ENCODE peak calls at places on chromosomes 1 and 21, in ten cellular contexts. One of them, this sample, is unnamed.
A peak's percentile ranks its signal among the peaks of the same experiment; 100 is the strongest.

GRCh38 chr1:25432364-25432719 is 1.6 kb downstream of the MACO1 start:
- DNase-seq in spleen: no peak
- DNase-seq in fibroblast of mammary gland: no peak
- DNase-seq in body of pancreas: no peak
- DNase-seq in brain microvascular endothelial cell: no peak
- DNase-seq in transverse colon: no peak
- DNase-seq in nephron progenitor cell: no peak
- DNase-seq in heart left ventricle: no peak
- DNase-seq in neural crest cell: no peak
- DNase-seq in CD4-positive, alpha-beta T cell: no peak
- DNase-seq in this sample: no peak

GRCh38 chr1:10161541-10162290 is 48.7 kb upstream of the KIF1B start:
- DNase-seq in spleen: no peak
- DNase-seq in fibroblast of mammary gland: no peak
- DNase-seq in body of pancreas: peak; percentile 39
- DNase-seq in brain microvascular endothelial cell: no peak
- DNase-seq in transverse colon: peak; percentile 17
- DNase-seq in nephron progenitor cell: no peak
- DNase-seq in heart left ventricle: peak; percentile 79
- DNase-seq in neural crest cell: no peak
- DNase-seq in CD4-positive, alpha-beta T cell: no peak
- DNase-seq in this sample: no peak

GRCh38 chr21:41210405-41211040 is 42.6 kb downstream of the BACE2 start:
- DNase-seq in spleen: no peak
- DNase-seq in fibroblast of mammary gland: peak; percentile 28
- DNase-seq in body of pancreas: no peak
- DNase-seq in brain microvascular endothelial cell: peak; percentile 4
- DNase-seq in transverse colon: no peak
- DNase-seq in nephron progenitor cell: peak; percentile 51
- DNase-seq in heart left ventricle: peak; percentile 52
- DNase-seq in neural crest cell: no peak
- DNase-seq in CD4-positive, alpha-beta T cell: no peak
- DNase-seq in this sample: peak; percentile 72

GRCh38 chr1:221712198-221712684 is 29.6 kb downstream of the DUSP10 start:
- DNase-seq in spleen: no peak
- DNase-seq in fibroblast of mammary gland: peak; percentile 94
- DNase-seq in body of pancreas: no peak
- DNase-seq in brain microvascular endothelial cell: peak; percentile 73
- DNase-seq in transverse colon: no peak
- DNase-seq in nephron progenitor cell: no peak
- DNase-seq in heart left ventricle: no peak
- DNase-seq in neural crest cell: no peak
- DNase-seq in CD4-positive, alpha-beta T cell: no peak
- DNase-seq in this sample: peak; percentile 97

GRCh38 chr1:197526736-197527371 is 248.4 kb downstream of the DENND1B start:
- DNase-seq in spleen: no peak
- DNase-seq in fibroblast of mammary gland: peak; percentile 47
- DNase-seq in body of pancreas: no peak
- DNase-seq in brain microvascular endothelial cell: no peak
- DNase-seq in transverse colon: no peak
- DNase-seq in nephron progenitor cell: no peak
- DNase-seq in heart left ventricle: no peak
- DNase-seq in neural crest cell: no peak
- DNase-seq in CD4-positive, alpha-beta T cell: no peak
- DNase-seq in this sample: peak; percentile 4

GRCh38 chr21:34824314-34824713 is 155.5 kb downstream of the CLIC6 start:
- DNase-seq in spleen: no peak
- DNase-seq in fibroblast of mammary gland: no peak
- DNase-seq in body of pancreas: no peak
- DNase-seq in brain microvascular endothelial cell: no peak
- DNase-seq in transverse colon: no peak
- DNase-seq in nephron progenitor cell: no peak
- DNase-seq in heart left ventricle: no peak
- DNase-seq in neural crest cell: no peak
- DNase-seq in CD4-positive, alpha-beta T cell: no peak
- DNase-seq in this sample: no peak

GRCh38 chr1:1678581-1679380 is 13.8 kb downstream of the SLC35E2B start:
- DNase-seq in spleen: peak; percentile 85
- DNase-seq in fibroblast of mammary gland: peak; percentile 18
- DNase-seq in body of pancreas: peak; percentile 62
- DNase-seq in brain microvascular endothelial cell: no peak
- DNase-seq in transverse colon: peak; percentile 90
- DNase-seq in nephron progenitor cell: no peak
- DNase-seq in heart left ventricle: peak; percentile 25
- DNase-seq in neural crest cell: no peak
- DNase-seq in CD4-positive, alpha-beta T cell: no peak
- DNase-seq in this sample: no peak

GRCh38 chr21:17726047-17726446 is 93.1 kb downstream of the C21orf91 start:
- DNase-seq in spleen: no peak
- DNase-seq in fibroblast of mammary gland: peak; percentile 2
- DNase-seq in body of pancreas: no peak
- DNase-seq in brain microvascular endothelial cell: no peak
- DNase-seq in transverse colon: no peak
- DNase-seq in nephron progenitor cell: no peak
- DNase-seq in heart left ventricle: no peak
- DNase-seq in neural crest cell: no peak
- DNase-seq in CD4-positive, alpha-beta T cell: no peak
- DNase-seq in this sample: no peak

GRCh38 chr21:45590246-45590725 is 48.0 kb upstream of the SLC19A1 start:
- DNase-seq in spleen: peak; percentile 91
- DNase-seq in fibroblast of mammary gland: peak; percentile 61
- DNase-seq in body of pancreas: peak; percentile 71
- DNase-seq in brain microvascular endothelial cell: no peak
- DNase-seq in transverse colon: peak; percentile 59
- DNase-seq in nephron progenitor cell: peak; percentile 64
- DNase-seq in heart left ventricle: peak; percentile 80
- DNase-seq in neural crest cell: peak; percentile 30
- DNase-seq in CD4-positive, alpha-beta T cell: peak; percentile 72
- DNase-seq in this sample: no peak

GRCh38 chr1:189269011-189269410 is 1208.7 kb downstream of the BRINP3 start:
- DNase-seq in spleen: no peak
- DNase-seq in fibroblast of mammary gland: peak; percentile 28
- DNase-seq in body of pancreas: no peak
- DNase-seq in brain microvascular endothelial cell: no peak
- DNase-seq in transverse colon: no peak
- DNase-seq in nephron progenitor cell: no peak
- DNase-seq in heart left ventricle: no peak
- DNase-seq in neural crest cell: no peak
- DNase-seq in CD4-positive, alpha-beta T cell: no peak
- DNase-seq in this sample: peak; percentile 26

GRCh38 chr21:25837545-25838263 is 102.9 kb downstream of the GABPA start:
- DNase-seq in spleen: no peak
- DNase-seq in fibroblast of mammary gland: peak; percentile 38
- DNase-seq in body of pancreas: no peak
- DNase-seq in brain microvascular endothelial cell: peak; percentile 62
- DNase-seq in transverse colon: no peak
- DNase-seq in nephron progenitor cell: no peak
- DNase-seq in heart left ventricle: no peak
- DNase-seq in neural crest cell: no peak
- DNase-seq in CD4-positive, alpha-beta T cell: no peak
- DNase-seq in this sample: peak; percentile 92

DNA sequence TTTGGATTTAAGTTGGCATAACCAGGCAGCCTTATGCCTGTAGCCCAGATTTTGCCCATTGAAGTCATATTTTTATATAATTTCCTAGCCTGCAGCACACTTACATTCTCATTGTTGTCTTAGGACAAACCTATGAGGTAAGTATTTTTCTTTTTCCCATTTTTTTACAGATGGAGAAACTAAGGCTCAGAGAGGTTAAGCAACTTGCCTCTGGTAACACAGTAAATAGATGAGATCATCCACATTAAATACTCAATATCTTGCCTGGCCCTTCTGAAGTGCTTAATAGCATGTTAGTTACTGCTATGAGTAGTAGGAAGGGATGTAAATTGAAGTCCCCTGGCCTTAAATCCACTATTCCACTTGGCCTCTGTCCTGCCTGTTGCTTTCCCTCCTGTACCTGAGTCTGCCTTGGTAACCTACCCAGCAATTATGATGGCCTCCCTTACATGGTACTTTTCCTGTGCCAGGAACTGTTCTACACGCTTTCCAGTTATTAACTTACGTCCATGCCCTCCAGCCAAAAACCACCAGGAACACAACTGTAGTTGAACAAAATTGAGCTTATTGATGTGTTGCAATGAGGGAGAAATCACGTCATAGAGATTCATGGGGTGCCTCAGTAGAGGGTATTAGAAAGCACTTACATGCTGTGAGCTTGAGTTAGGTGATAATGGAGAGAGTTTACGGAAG is 111.6 kb upstream of the FGGY start:
- DNase-seq in spleen: no peak
- DNase-seq in fibroblast of mammary gland: no peak
- DNase-seq in body of pancreas: no peak
- DNase-seq in brain microvascular endothelial cell: no peak
- DNase-seq in transverse colon: no peak
- DNase-seq in nephron progenitor cell: no peak
- DNase-seq in heart left ventricle: no peak
- DNase-seq in neural crest cell: no peak
- DNase-seq in CD4-positive, alpha-beta T cell: no peak
- DNase-seq in this sample: no peak
- TF ChIP-seq CTCF in spleen: no peak
- TF ChIP-seq CTCF in fibroblast of mammary gland: no peak
- TF ChIP-seq CTCF in body of pancreas: no peak
- TF ChIP-seq CTCF in brain microvascular endothelial cell: no peak
- TF ChIP-seq CTCF in transverse colon: no peak
- TF ChIP-seq CTCF in nephron progenitor cell: no peak
- TF ChIP-seq CTCF in heart left ventricle: no peak
- TF ChIP-seq CTCF in neural crest cell: no peak
- TF ChIP-seq CTCF in CD4-positive, alpha-beta T cell: no peak
- TF ChIP-seq CTCF in this sample: no peak

DNA sequence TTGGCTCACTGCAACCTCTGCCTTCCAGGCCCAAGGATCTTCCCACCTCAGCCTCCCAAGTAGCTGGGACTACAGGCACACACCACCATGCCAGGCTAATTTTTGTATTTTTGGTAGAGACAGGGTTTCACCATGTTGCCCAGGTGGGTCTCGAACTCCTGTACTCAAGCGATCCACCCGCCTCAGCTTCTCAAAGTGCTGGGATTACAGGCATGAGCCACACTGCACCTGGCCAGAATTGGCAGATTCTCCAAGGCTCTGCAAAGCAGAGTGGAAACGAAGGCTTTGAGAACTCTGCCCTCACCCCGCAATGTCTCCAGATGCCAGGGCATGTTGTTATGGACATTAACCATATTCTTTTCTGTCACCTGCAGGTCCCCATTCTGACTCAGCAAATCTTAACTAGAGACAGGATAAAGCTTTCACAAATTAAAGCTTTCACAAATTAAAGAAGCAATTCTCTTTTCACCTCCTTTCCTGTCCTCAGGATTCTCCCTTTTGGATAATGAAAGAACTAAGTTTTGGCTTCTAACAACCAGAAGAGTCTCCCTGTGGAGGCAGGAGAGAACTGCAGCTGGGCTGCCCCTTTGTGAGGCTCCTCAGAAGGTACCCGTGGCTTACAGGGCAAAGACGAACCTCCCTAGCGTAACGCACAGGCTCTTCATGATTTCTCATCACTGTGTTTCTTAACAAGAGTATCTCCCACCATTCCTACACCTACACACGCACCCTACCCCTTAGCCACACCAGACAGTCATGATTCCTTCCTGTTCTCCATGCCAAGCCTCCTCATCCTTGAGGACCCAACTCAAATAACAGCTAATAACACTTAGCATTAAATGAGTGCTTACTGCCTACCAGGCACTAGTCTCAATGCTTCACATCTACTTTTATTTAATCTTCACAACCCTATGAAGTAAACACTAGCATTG is 29.8 kb downstream of the GPA33 start:
- DNase-seq in spleen: no peak
- DNase-seq in fibroblast of mammary gland: no peak
- DNase-seq in body of pancreas: no peak
- DNase-seq in brain microvascular endothelial cell: no peak
- DNase-seq in transverse colon: no peak
- DNase-seq in nephron progenitor cell: no peak
- DNase-seq in heart left ventricle: no peak
- DNase-seq in neural crest cell: no peak
- DNase-seq in CD4-positive, alpha-beta T cell: no peak
- DNase-seq in this sample: no peak
- TF ChIP-seq CTCF in spleen: no peak
- TF ChIP-seq CTCF in fibroblast of mammary gland: peak; percentile 24
- TF ChIP-seq CTCF in body of pancreas: no peak
- TF ChIP-seq CTCF in brain microvascular endothelial cell: peak; percentile 66
- TF ChIP-seq CTCF in transverse colon: no peak
- TF ChIP-seq CTCF in nephron progenitor cell: peak; percentile 8
- TF ChIP-seq CTCF in heart left ventricle: no peak
- TF ChIP-seq CTCF in neural crest cell: peak; percentile 41
- TF ChIP-seq CTCF in CD4-positive, alpha-beta T cell: no peak
- TF ChIP-seq CTCF in this sample: peak; percentile 23

DNA sequence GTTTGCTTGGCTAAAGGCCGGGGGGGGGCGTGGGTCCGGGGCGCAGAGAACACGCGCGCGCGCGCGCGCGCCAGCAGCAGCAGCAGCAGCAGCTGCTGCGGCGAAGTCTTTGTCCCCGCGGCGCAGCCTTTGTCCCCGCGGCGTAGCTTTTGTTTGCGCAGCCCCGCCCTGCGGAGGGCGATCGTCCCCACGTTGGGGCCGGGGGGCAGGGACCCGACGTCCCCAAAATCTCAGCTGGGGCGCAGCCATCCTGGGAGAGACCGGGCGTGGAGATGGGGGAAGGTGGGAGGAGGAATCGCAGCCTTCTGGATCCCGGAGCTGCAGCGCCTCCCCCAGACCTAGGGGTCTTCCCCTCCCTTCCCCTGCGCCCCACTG is 90.3 kb upstream of the VAMP3 start:
- DNase-seq in spleen: no peak
- DNase-seq in fibroblast of mammary gland: no peak
- DNase-seq in body of pancreas: no peak
- DNase-seq in brain microvascular endothelial cell: no peak
- DNase-seq in transverse colon: no peak
- DNase-seq in nephron progenitor cell: no peak
- DNase-seq in heart left ventricle: no peak
- DNase-seq in neural crest cell: no peak
- DNase-seq in CD4-positive, alpha-beta T cell: no peak
- DNase-seq in this sample: no peak
- TF ChIP-seq CTCF in spleen: no peak
- TF ChIP-seq CTCF in fibroblast of mammary gland: no peak
- TF ChIP-seq CTCF in body of pancreas: no peak
- TF ChIP-seq CTCF in brain microvascular endothelial cell: no peak
- TF ChIP-seq CTCF in transverse colon: no peak
- TF ChIP-seq CTCF in nephron progenitor cell: no peak
- TF ChIP-seq CTCF in heart left ventricle: no peak
- TF ChIP-seq CTCF in neural crest cell: no peak
- TF ChIP-seq CTCF in CD4-positive, alpha-beta T cell: no peak
- TF ChIP-seq CTCF in this sample: no peak

DNA sequence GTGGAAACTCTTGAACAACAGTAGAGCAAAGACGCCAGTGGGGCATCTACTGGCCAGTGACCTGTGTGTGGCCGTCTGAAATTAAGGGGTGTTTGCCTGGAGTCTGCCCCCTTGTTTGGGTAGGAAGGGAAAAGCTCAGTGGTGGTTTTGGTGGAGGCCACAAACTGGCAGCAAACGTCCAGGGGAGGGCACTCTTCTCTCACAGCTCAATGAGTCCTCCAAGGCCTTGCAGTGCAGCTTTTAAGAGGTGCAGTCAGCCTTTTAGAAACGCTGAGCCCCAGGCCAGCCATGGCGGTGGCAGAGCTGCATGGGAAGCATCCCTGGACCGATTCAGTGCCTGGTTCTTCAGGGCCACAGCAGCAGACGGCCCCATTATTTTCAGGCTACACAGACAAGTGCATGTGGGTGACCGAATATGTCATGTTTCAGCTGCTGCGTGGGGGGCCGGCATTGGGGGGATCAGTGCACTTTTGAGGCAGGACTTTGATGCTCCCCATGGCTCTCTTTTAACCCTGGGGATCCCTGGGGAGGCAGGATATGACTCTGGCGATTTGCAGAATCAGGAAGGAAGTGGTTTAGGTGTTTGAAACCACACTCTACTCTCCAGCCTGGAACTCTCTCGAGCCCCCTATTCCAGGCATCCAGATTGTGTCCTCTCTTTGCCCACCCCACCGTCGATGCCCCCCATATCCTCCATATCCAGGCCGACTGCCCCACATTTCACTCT is 414.0 kb downstream of the PRDM2 start:
- DNase-seq in spleen: no peak
- DNase-seq in fibroblast of mammary gland: peak; percentile 63
- DNase-seq in body of pancreas: peak; percentile 44
- DNase-seq in brain microvascular endothelial cell: no peak
- DNase-seq in transverse colon: peak; percentile 19
- DNase-seq in nephron progenitor cell: peak; percentile 60
- DNase-seq in heart left ventricle: peak; percentile 40
- DNase-seq in neural crest cell: peak; percentile 47
- DNase-seq in CD4-positive, alpha-beta T cell: no peak
- DNase-seq in this sample: peak; percentile 46
- TF ChIP-seq CTCF in spleen: peak; percentile 11
- TF ChIP-seq CTCF in fibroblast of mammary gland: peak; percentile 64
- TF ChIP-seq CTCF in body of pancreas: peak; percentile 60
- TF ChIP-seq CTCF in brain microvascular endothelial cell: no peak
- TF ChIP-seq CTCF in transverse colon: peak; percentile 27
- TF ChIP-seq CTCF in nephron progenitor cell: peak; percentile 53
- TF ChIP-seq CTCF in heart left ventricle: peak; percentile 49
- TF ChIP-seq CTCF in neural crest cell: peak; percentile 73
- TF ChIP-seq CTCF in CD4-positive, alpha-beta T cell: no peak
- TF ChIP-seq CTCF in this sample: peak; percentile 41

This sample was measured in astrocyte.